ENCODE peak calls at places on chromosomes 13 and 19, in ten cellular contexts. One of them, this sample, is unnamed.

GRCh38 chr13:23985846-23986245 is 88.5 kb upstream of the C1QTNF9B start:
- DNase-seq in epithelial cell of esophagus: no peak
- DNase-seq in T-cell: no peak
- DNase-seq in amygdala: no peak
- DNase-seq in amniotic epithelial cell: no peak
- DNase-seq in brain microvascular endothelial cell: peak; percentile 33
- DNase-seq in DMS53: no peak
- DNase-seq in substantia nigra: no peak
- DNase-seq in cardiac fibroblast: no peak
- DNase-seq in NCI-H2081: no peak
- DNase-seq in this sample: no peak

GRCh38 chr13:27289016-27289665 is 18.5 kb downstream of the RASL11A start:
- DNase-seq in epithelial cell of esophagus: no peak
- DNase-seq in T-cell: no peak
- DNase-seq in amygdala: no peak
- DNase-seq in amniotic epithelial cell: no peak
- DNase-seq in brain microvascular endothelial cell: no peak
- DNase-seq in DMS53: no peak
- DNase-seq in substantia nigra: no peak
- DNase-seq in cardiac fibroblast: no peak
- DNase-seq in NCI-H2081: no peak
- DNase-seq in this sample: no peak

GRCh38 chr13:99421758-99422555 is 79.3 kb upstream of the TM9SF2 start:
- DNase-seq in epithelial cell of esophagus: no peak
- DNase-seq in T-cell: no peak
- DNase-seq in amygdala: no peak
- DNase-seq in amniotic epithelial cell: no peak
- DNase-seq in brain microvascular endothelial cell: no peak
- DNase-seq in DMS53: no peak
- DNase-seq in substantia nigra: no peak
- DNase-seq in cardiac fibroblast: no peak
- DNase-seq in NCI-H2081: no peak
- DNase-seq in this sample: no peak

GRCh38 chr13:76873454-76873853 is 12.8 kb downstream of the KCTD12 start:
- DNase-seq in epithelial cell of esophagus: no peak
- DNase-seq in T-cell: no peak
- DNase-seq in amygdala: no peak
- DNase-seq in amniotic epithelial cell: no peak
- DNase-seq in brain microvascular endothelial cell: no peak
- DNase-seq in DMS53: no peak
- DNase-seq in substantia nigra: no peak
- DNase-seq in cardiac fibroblast: no peak
- DNase-seq in NCI-H2081: no peak
- DNase-seq in this sample: no peak

GRCh38 chr13:97395437-97396136 is 38.4 kb upstream of the RAP2A start:
- DNase-seq in epithelial cell of esophagus: peak; percentile 65
- DNase-seq in T-cell: no peak
- DNase-seq in amygdala: no peak
- DNase-seq in amniotic epithelial cell: peak; percentile 60
- DNase-seq in brain microvascular endothelial cell: peak; percentile 5
- DNase-seq in DMS53: no peak
- DNase-seq in substantia nigra: no peak
- DNase-seq in cardiac fibroblast: peak; percentile 67
- DNase-seq in NCI-H2081: no peak
- DNase-seq in this sample: no peak

GRCh38 chr19:46571495-46571894 is 29.6 kb upstream of the CALM3 start:
- DNase-seq in epithelial cell of esophagus: peak; percentile 41
- DNase-seq in T-cell: no peak
- DNase-seq in amygdala: no peak
- DNase-seq in amniotic epithelial cell: peak; percentile 12
- DNase-seq in brain microvascular endothelial cell: peak; percentile 14
- DNase-seq in DMS53: peak; percentile 78
- DNase-seq in substantia nigra: no peak
- DNase-seq in cardiac fibroblast: peak; percentile 25
- DNase-seq in NCI-H2081: no peak
- DNase-seq in this sample: no peak

GRCh38 chr13:99528547-99528946 is 27.3 kb downstream of the TM9SF2 start:
- DNase-seq in epithelial cell of esophagus: no peak
- DNase-seq in T-cell: no peak
- DNase-seq in amygdala: no peak
- DNase-seq in amniotic epithelial cell: peak; percentile 14
- DNase-seq in brain microvascular endothelial cell: no peak
- DNase-seq in DMS53: peak; percentile 15
- DNase-seq in substantia nigra: no peak
- DNase-seq in cardiac fibroblast: no peak
- DNase-seq in NCI-H2081: peak; percentile 12
- DNase-seq in this sample: no peak

GRCh38 chr13:47546963-47547345 is 454.1 kb downstream of the SUCLA2 start:
- DNase-seq in epithelial cell of esophagus: no peak
- DNase-seq in T-cell: no peak
- DNase-seq in amygdala: no peak
- DNase-seq in amniotic epithelial cell: no peak
- DNase-seq in brain microvascular endothelial cell: no peak
- DNase-seq in DMS53: no peak
- DNase-seq in substantia nigra: no peak
- DNase-seq in cardiac fibroblast: no peak
- DNase-seq in NCI-H2081: no peak
- DNase-seq in this sample: no peak

GRCh38 chr13:40255551-40255950 is 410.9 kb downstream of the FOXO1 start:
- DNase-seq in epithelial cell of esophagus: no peak
- DNase-seq in T-cell: no peak
- DNase-seq in amygdala: no peak
- DNase-seq in amniotic epithelial cell: no peak
- DNase-seq in brain microvascular endothelial cell: no peak
- DNase-seq in DMS53: no peak
- DNase-seq in substantia nigra: no peak
- DNase-seq in cardiac fibroblast: no peak
- DNase-seq in NCI-H2081: no peak
- DNase-seq in this sample: no peak

GRCh38 chr19:19480688-19481087 is 34.7 kb downstream of the TSSK6 start:
- DNase-seq in epithelial cell of esophagus: no peak
- DNase-seq in T-cell: no peak
- DNase-seq in amygdala: no peak
- DNase-seq in amniotic epithelial cell: no peak
- DNase-seq in brain microvascular endothelial cell: no peak
- DNase-seq in DMS53: no peak
- DNase-seq in substantia nigra: no peak
- DNase-seq in cardiac fibroblast: no peak
- DNase-seq in NCI-H2081: no peak
- DNase-seq in this sample: no peak

GRCh38 chr19:14375055-14375581 is 6.1 kb upstream of the ADGRE5 start:
- DNase-seq in epithelial cell of esophagus: no peak
- DNase-seq in T-cell: peak; percentile 49
- DNase-seq in amygdala: no peak
- DNase-seq in amniotic epithelial cell: no peak
- DNase-seq in brain microvascular endothelial cell: no peak
- DNase-seq in DMS53: no peak
- DNase-seq in substantia nigra: peak; percentile 23
- DNase-seq in cardiac fibroblast: no peak
- DNase-seq in NCI-H2081: no peak
- DNase-seq in this sample: peak; percentile 26

GRCh38 chr13:79591493-79591892 is 110.5 kb downstream of the NDFIP2 start:
- DNase-seq in epithelial cell of esophagus: no peak
- DNase-seq in T-cell: no peak
- DNase-seq in amygdala: no peak
- DNase-seq in amniotic epithelial cell: no peak
- DNase-seq in brain microvascular endothelial cell: no peak
- DNase-seq in DMS53: no peak
- DNase-seq in substantia nigra: no peak
- DNase-seq in cardiac fibroblast: no peak
- DNase-seq in NCI-H2081: no peak
- DNase-seq in this sample: no peak

GRCh38 chr13:100650321-100650720 is 24.3 kb downstream of the TMTC4 start:
- DNase-seq in epithelial cell of esophagus: no peak
- DNase-seq in T-cell: no peak
- DNase-seq in amygdala: peak; percentile 24
- DNase-seq in amniotic epithelial cell: no peak
- DNase-seq in brain microvascular endothelial cell: no peak
- DNase-seq in DMS53: no peak
- DNase-seq in substantia nigra: peak; percentile 78
- DNase-seq in cardiac fibroblast: no peak
- DNase-seq in NCI-H2081: peak; percentile 61
- DNase-seq in this sample: peak; percentile 83

GRCh38 chr19:3163230-3163886 is 15.2 kb upstream of the S1PR4 start:
- DNase-seq in epithelial cell of esophagus: peak; percentile 60
- DNase-seq in T-cell: peak; percentile 68
- DNase-seq in amygdala: no peak
- DNase-seq in amniotic epithelial cell: peak; percentile 28
- DNase-seq in brain microvascular endothelial cell: peak; percentile 31
- DNase-seq in DMS53: peak; percentile 76
- DNase-seq in substantia nigra: peak; percentile 57
- DNase-seq in cardiac fibroblast: peak; percentile 63
- DNase-seq in NCI-H2081: peak; percentile 62
- DNase-seq in this sample: peak; percentile 63

GRCh38 chr13:68509734-68510621 is 1279.8 kb upstream of the PCDH9 start:
- DNase-seq in epithelial cell of esophagus: peak; percentile 67
- DNase-seq in T-cell: no peak
- DNase-seq in amygdala: no peak
- DNase-seq in amniotic epithelial cell: no peak
- DNase-seq in brain microvascular endothelial cell: no peak
- DNase-seq in DMS53: no peak
- DNase-seq in substantia nigra: no peak
- DNase-seq in cardiac fibroblast: no peak
- DNase-seq in NCI-H2081: no peak
- DNase-seq in this sample: no peak

GRCh38 chr13:100022798-100023197 is 41.2 kb downstream of the ZIC2 start:
- DNase-seq in epithelial cell of esophagus: peak; percentile 88
- DNase-seq in T-cell: no peak
- DNase-seq in amygdala: no peak
- DNase-seq in amniotic epithelial cell: no peak
- DNase-seq in brain microvascular endothelial cell: no peak
- DNase-seq in DMS53: no peak
- DNase-seq in substantia nigra: no peak
- DNase-seq in cardiac fibroblast: peak; percentile 1
- DNase-seq in NCI-H2081: no peak
- DNase-seq in this sample: no peak

GRCh38 chr13:22143671-22144070 is 472.8 kb downstream of the FGF9 start:
- DNase-seq in epithelial cell of esophagus: peak; percentile 16
- DNase-seq in T-cell: no peak
- DNase-seq in amygdala: no peak
- DNase-seq in amniotic epithelial cell: no peak
- DNase-seq in brain microvascular endothelial cell: no peak
- DNase-seq in DMS53: peak; percentile 34
- DNase-seq in substantia nigra: no peak
- DNase-seq in cardiac fibroblast: no peak
- DNase-seq in NCI-H2081: no peak
- DNase-seq in this sample: no peak

GRCh38 chr13:81138353-81138995 is 797.5 kb upstream of the SPRY2 start:
- DNase-seq in epithelial cell of esophagus: no peak
- DNase-seq in T-cell: no peak
- DNase-seq in amygdala: no peak
- DNase-seq in amniotic epithelial cell: no peak
- DNase-seq in brain microvascular endothelial cell: no peak
- DNase-seq in DMS53: no peak
- DNase-seq in substantia nigra: no peak
- DNase-seq in cardiac fibroblast: no peak
- DNase-seq in NCI-H2081: no peak
- DNase-seq in this sample: no peak

GRCh38 chr13:109883181-109884180 is 97.1 kb upstream of the IRS2 start:
- DNase-seq in epithelial cell of esophagus: no peak
- DNase-seq in T-cell: no peak
- DNase-seq in amygdala: no peak
- DNase-seq in amniotic epithelial cell: no peak
- DNase-seq in brain microvascular endothelial cell: no peak
- DNase-seq in DMS53: no peak
- DNase-seq in substantia nigra: no peak
- DNase-seq in cardiac fibroblast: no peak
- DNase-seq in NCI-H2081: no peak
- DNase-seq in this sample: no peak

GRCh38 chr13:102707465-102707864 is 12.6 kb upstream of the METTL21C start:
- DNase-seq in epithelial cell of esophagus: peak; percentile 85
- DNase-seq in T-cell: no peak
- DNase-seq in amygdala: no peak
- DNase-seq in amniotic epithelial cell: peak; percentile 91
- DNase-seq in brain microvascular endothelial cell: peak; percentile 83
- DNase-seq in DMS53: peak; percentile 29
- DNase-seq in substantia nigra: no peak
- DNase-seq in cardiac fibroblast: peak; percentile 68
- DNase-seq in NCI-H2081: no peak
- DNase-seq in this sample: no peak

GRCh38 chr13:31908696-31909386 is 122.7 kb upstream of the FRY start:
- DNase-seq in epithelial cell of esophagus: peak; percentile 24
- DNase-seq in T-cell: no peak
- DNase-seq in amygdala: no peak
- DNase-seq in amniotic epithelial cell: no peak
- DNase-seq in brain microvascular endothelial cell: no peak
- DNase-seq in DMS53: peak; percentile 13
- DNase-seq in substantia nigra: no peak
- DNase-seq in cardiac fibroblast: peak; percentile 51
- DNase-seq in NCI-H2081: no peak
- DNase-seq in this sample: no peak

GRCh38 chr13:41296879-41297646 is 14.0 kb upstream of the NAA16 start:
- DNase-seq in epithelial cell of esophagus: no peak
- DNase-seq in T-cell: no peak
- DNase-seq in amygdala: no peak
- DNase-seq in amniotic epithelial cell: no peak
- DNase-seq in brain microvascular endothelial cell: no peak
- DNase-seq in DMS53: no peak
- DNase-seq in substantia nigra: no peak
- DNase-seq in cardiac fibroblast: peak; percentile 19
- DNase-seq in NCI-H2081: no peak
- DNase-seq in this sample: no peak

GRCh38 chr19:11617207-11618062 is 20.2 kb downstream of the ZNF627 start:
- DNase-seq in epithelial cell of esophagus: no peak
- DNase-seq in T-cell: no peak
- DNase-seq in amygdala: no peak
- DNase-seq in amniotic epithelial cell: peak; percentile 14
- DNase-seq in brain microvascular endothelial cell: no peak
- DNase-seq in DMS53: no peak
- DNase-seq in substantia nigra: no peak
- DNase-seq in cardiac fibroblast: peak; percentile 8
- DNase-seq in NCI-H2081: no peak
- DNase-seq in this sample: no peak

GRCh38 chr13:27406178-27406939 is 18.1 kb upstream of the GTF3A start:
- DNase-seq in epithelial cell of esophagus: peak; percentile 53
- DNase-seq in T-cell: peak; percentile 18
- DNase-seq in amygdala: no peak
- DNase-seq in amniotic epithelial cell: peak; percentile 45
- DNase-seq in brain microvascular endothelial cell: peak; percentile 19
- DNase-seq in DMS53: peak; percentile 82
- DNase-seq in substantia nigra: no peak
- DNase-seq in cardiac fibroblast: peak; percentile 59
- DNase-seq in NCI-H2081: peak; percentile 14
- DNase-seq in this sample: no peak

GRCh38 chr19:33677745-33678426 is 56.1 kb downstream of the CHST8 start:
- DNase-seq in epithelial cell of esophagus: no peak
- DNase-seq in T-cell: no peak
- DNase-seq in amygdala: no peak
- DNase-seq in amniotic epithelial cell: no peak
- DNase-seq in brain microvascular endothelial cell: no peak
- DNase-seq in DMS53: no peak
- DNase-seq in substantia nigra: no peak
- DNase-seq in cardiac fibroblast: no peak
- DNase-seq in NCI-H2081: no peak
- DNase-seq in this sample: no peak

GRCh38 chr19:9597027-9597426 is 12.7 kb upstream of the ZNF121 start:
- DNase-seq in epithelial cell of esophagus: peak; percentile 96
- DNase-seq in T-cell: no peak
- DNase-seq in amygdala: no peak
- DNase-seq in amniotic epithelial cell: peak; percentile 91
- DNase-seq in brain microvascular endothelial cell: peak; percentile 47
- DNase-seq in DMS53: no peak
- DNase-seq in substantia nigra: no peak
- DNase-seq in cardiac fibroblast: peak; percentile 94
- DNase-seq in NCI-H2081: no peak
- DNase-seq in this sample: no peak

GRCh38 chr13:97855570-97855970 is 97.9 kb upstream of the IPO5 start:
- DNase-seq in epithelial cell of esophagus: peak; percentile 77
- DNase-seq in T-cell: no peak
- DNase-seq in amygdala: no peak
- DNase-seq in amniotic epithelial cell: peak; percentile 75
- DNase-seq in brain microvascular endothelial cell: peak; percentile 51
- DNase-seq in DMS53: peak; percentile 70
- DNase-seq in substantia nigra: peak; percentile 7
- DNase-seq in cardiac fibroblast: peak; percentile 89
- DNase-seq in NCI-H2081: peak; percentile 73
- DNase-seq in this sample: no peak

GRCh38 chr13:54647275-54647674 is 1618.7 kb downstream of the OLFM4 start:
- DNase-seq in epithelial cell of esophagus: no peak
- DNase-seq in T-cell: no peak
- DNase-seq in amygdala: no peak
- DNase-seq in amniotic epithelial cell: no peak
- DNase-seq in brain microvascular endothelial cell: no peak
- DNase-seq in DMS53: no peak
- DNase-seq in substantia nigra: no peak
- DNase-seq in cardiac fibroblast: no peak
- DNase-seq in NCI-H2081: no peak
- DNase-seq in this sample: no peak